ENCODE peak calls at places on chromosomes 6 and 20, in five cellular contexts. E, F, S, K and A are unnamed samples.

GRCh38 chr20:40961176-40961575 is 67.4 kb upstream of the TOP1 start:
- DNase-seq in F (no peak), E (peak; percentile 28), S (no peak), K (no peak), A (no peak)

GRCh38 chr20:48793776-48794175 is 34.0 kb downstream of the PREX1 start:
- DNase-seq in S (no peak), F (no peak), E (no peak), K (no peak), A (no peak)

GRCh38 chr6:159836294-159837140 is 36.4 kb downstream of the PNLDC1 start:
- DNase-seq in K (no peak), S (peak; percentile 78), E (no peak), F (peak; percentile 71), A (no peak)

GRCh38 chr6:27617046-27617687 is 144.3 kb upstream of the ZNF184 start:
- DNase-seq in F (no peak), E (no peak), S (no peak), K (no peak), A (no peak)

GRCh38 chr6:42028234-42029061 is 21.9 kb upstream of the TAF8 start:
- DNase-seq in F (peak; percentile 54), S (no peak), E (no peak), K (no peak), A (no peak)

GRCh38 chr6:43405354-43405753 is 22.0 kb upstream of the ABCC10 start:
- DNase-seq in K (no peak), F (no peak), E (no peak), S (no peak), A (no peak)

GRCh38 chr6:55617272-55617671 is 38.3 kb upstream of the HMGCLL1 start:
- DNase-seq in S (no peak), E (no peak), K (no peak), F (no peak), A (no peak)

GRCh38 chr20:49989234-49990065 is 6.7 kb downstream of the SNAI1 start:
- DNase-seq in S (peak; percentile 49), E (no peak), F (peak; percentile 82), K (no peak), A (no peak)

GRCh38 chr6:51098801-51099200 is 280.1 kb downstream of the TFAP2B start:
- DNase-seq in K (no peak), S (no peak), F (no peak), E (no peak), A (no peak)

GRCh38 chr20:63552481-63553249 is 1.3 kb upstream of the FNDC11 start:
- DNase-seq in E (peak; percentile 81), K (peak; percentile 75), F (no peak), S (no peak), A (peak; percentile 68)

GRCh38 chr6:129671442-129672344 is 38.3 kb downstream of the ARHGAP18 start:
- DNase-seq in E (peak; percentile 85), K (peak; percentile 41), F (no peak), S (no peak), A (peak; percentile 65)

GRCh38 chr6:33589723-33590530 is 9.9 kb upstream of the BAK1 start:
- DNase-seq in E (peak; percentile 68), F (peak; percentile 71), S (peak; percentile 58), K (no peak), A (peak; percentile 65)

GRCh38 chr20:22575087-22575721 is 9.2 kb downstream of the FOXA2 start:
- DNase-seq in E (no peak), S (no peak), F (no peak), K (no peak), A (no peak)

GRCh38 chr20:61925555-61926252 is 140.0 kb downstream of the TAF4 start:
- DNase-seq in S (no peak), K (no peak), E (no peak), F (no peak), A (no peak)